ENCODE peak calls at places on chromosomes 3 and 15, in ten cellular contexts. N is substantia nigra; H is CD4-positive, alpha-beta T cell; G is amniotic stem cell; D is AG10803; T is stimulated activated CD8-positive, alpha-beta memory T cell treated with anti-CD3 and anti-CD28 coated beads, Interleukin-4, amount 100 ng/mL, for 24 hours; L is dorsolateral prefrontal cortex; C is cardiac muscle cell; S is Kasumi-1; U is NCI-H524 treated with DMSO at 0.1 percent for 48 hours. K is an unnamed sample.

GRCh38 chr3:120506076-120506827 is 55.5 kb upstream of the FSTL1 start:
- DNase-seq in N (no peak), H (no peak), G (no peak), D (peak), T (no peak), L (no peak), C (no peak), S (no peak), U (peak), K (no peak)

GRCh38 chr3:156396851-156397250 is 158.1 kb downstream of the SSR3 start:
- DNase-seq in N (no peak), H (no peak), G (no peak), D (peak), T (no peak), L (no peak), C (no peak), S (no peak), U (no peak), K (no peak)

GRCh38 chr3:127200086-127200691 is 7.3 kb downstream of the PRR23E start:
- DNase-seq in N (no peak), H (no peak), G (no peak), D (no peak), T (no peak), L (no peak), C (no peak), S (no peak), U (no peak), K (no peak)

GRCh38 chr3:172709776-172710708 is 825 bp downstream of the NCEH1 start:
- DNase-seq in N (no peak), H (no peak), G (peak), D (peak), T (no peak), L (peak), C (peak), S (peak), U (peak), K (peak)

GRCh38 chr3:173733029-173733652 is 335.6 kb downstream of the NLGN1 start:
- DNase-seq in N (no peak), H (no peak), G (no peak), D (peak), T (no peak), L (no peak), C (peak), S (peak), U (no peak), K (peak)

GRCh38 chr15:74906193-74906449 is 530 bp downstream of the FAM219B start:
- DNase-seq in N (peak), H (no peak), G (no peak), D (no peak), T (no peak), L (no peak), C (peak), S (no peak), U (no peak), K (peak)

GRCh38 chr3:151926956-151927355 is 53.5 kb downstream of the SUCNR1 start:
- DNase-seq in N (no peak), H (no peak), G (peak), D (peak), T (no peak), L (no peak), C (no peak), S (no peak), U (no peak), K (no peak)

GRCh38 chr3:71050521-71051258 is 532.8 kb downstream of the FOXP1 start:
- DNase-seq in N (no peak), H (no peak), G (no peak), D (peak), T (no peak), L (no peak), C (no peak), S (no peak), U (no peak), K (no peak)

GRCh38 chr3:40068647-40069046 is 240.9 kb upstream of the EIF1B start:
- DNase-seq in N (no peak), H (no peak), G (no peak), D (no peak), T (no peak), L (no peak), C (no peak), S (no peak), U (no peak), K (no peak)

GRCh38 chr3:85710490-85710889 is 751.7 kb downstream of the CADM2 start:
- DNase-seq in N (no peak), H (no peak), G (no peak), D (no peak), T (no peak), L (no peak), C (no peak), S (no peak), U (no peak), K (no peak)

GRCh38 chr15:65981837-65982696 is 112.8 kb downstream of the RAB11A start:
- DNase-seq in N (no peak), H (peak), G (no peak), D (no peak), T (peak), L (peak), C (peak), S (peak), U (no peak), K (peak)

GRCh38 chr3:35946857-35947514 is 307.7 kb downstream of the ARPP21 start:
- DNase-seq in N (no peak), H (no peak), G (no peak), D (no peak), T (no peak), L (no peak), C (no peak), S (no peak), U (no peak), K (no peak)

GRCh38 chr3:127162947-127163645 is 29.8 kb upstream of the PRR23E start:
- DNase-seq in N (no peak), H (no peak), G (no peak), D (no peak), T (no peak), L (no peak), C (peak), S (peak), U (no peak), K (no peak)

GRCh38 chr3:37630441-37630840 is 231.2 kb upstream of the CTDSPL start:
- DNase-seq in N (no peak), H (no peak), G (no peak), D (no peak), T (no peak), L (no peak), C (no peak), S (no peak), U (no peak), K (no peak)

GRCh38 chr3:15305366-15305844 is 27.0 kb downstream of the SH3BP5 start:
- DNase-seq in N (no peak), H (no peak), G (no peak), D (no peak), T (no peak), L (no peak), C (peak), S (no peak), U (no peak), K (no peak)

GRCh38 chr3:149992416-149993058 is 21.8 kb upstream of the PFN2 start:
- DNase-seq in N (no peak), H (no peak), G (no peak), D (no peak), T (no peak), L (no peak), C (no peak), S (no peak), U (no peak), K (no peak)

GRCh38 chr3:78497025-78497424 is 1270.8 kb downstream of the ROBO1 start:
- DNase-seq in N (no peak), H (no peak), G (no peak), D (no peak), T (no peak), L (no peak), C (peak), S (no peak), U (no peak), K (no peak)

GRCh38 chr3:32961189-32961715 is 9.8 kb downstream of the CCR4 start:
- DNase-seq in N (no peak), H (no peak), G (no peak), D (no peak), T (no peak), L (no peak), C (no peak), S (no peak), U (no peak), K (no peak)

GRCh38 chr3:52299815-52300611 is 12.4 kb downstream of the GLYCTK start:
- DNase-seq in N (no peak), H (no peak), G (no peak), D (no peak), T (no peak), L (no peak), C (peak), S (peak), U (peak), K (peak)

GRCh38 chr3:142087676-142088075 is 61.7 kb downstream of the TFDP2 start:
- DNase-seq in N (no peak), H (no peak), G (peak), D (peak), T (no peak), L (no peak), C (no peak), S (no peak), U (no peak), K (no peak)

GRCh38 chr3:44104668-44105321 is 136.9 kb upstream of the TOPAZ1 start:
- DNase-seq in N (no peak), H (no peak), G (peak), D (peak), T (peak), L (no peak), C (no peak), S (peak), U (no peak), K (no peak)

GRCh38 chr3:194840661-194841514 is 155.2 kb downstream of the FAM43A start:
- DNase-seq in N (no peak), H (no peak), G (no peak), D (no peak), T (no peak), L (no peak), C (no peak), S (no peak), U (no peak), K (no peak)

GRCh38 chr3:107994954-107995715 is 95.7 kb downstream of the CD47 start:
- DNase-seq in N (no peak), H (no peak), G (no peak), D (no peak), T (no peak), L (no peak), C (no peak), S (no peak), U (no peak), K (no peak)

GRCh38 chr15:62566248-62566647 is 401.2 kb upstream of the C2CD4B start:
- DNase-seq in N (no peak), H (no peak), G (no peak), D (peak), T (no peak), L (no peak), C (no peak), S (no peak), U (no peak), K (no peak)

GRCh38 chr15:45128971-45129639 is 574 bp downstream of the DUOXA1 start:
- DNase-seq in N (no peak), H (no peak), G (no peak), D (no peak), T (no peak), L (no peak), C (no peak), S (no peak), U (no peak), K (no peak)

GRCh38 chr3:40766396-40766795 is 241.6 kb downstream of the ZNF621 start:
- DNase-seq in N (no peak), H (no peak), G (no peak), D (no peak), T (no peak), L (no peak), C (no peak), S (no peak), U (no peak), K (no peak)

GRCh38 chr3:31288641-31289100 is 244.1 kb upstream of the STT3B start:
- DNase-seq in N (no peak), H (no peak), G (no peak), D (peak), T (no peak), L (peak), C (no peak), S (peak), U (no peak), K (no peak)

GRCh38 chr3:108623504-108623903 is 34.0 kb downstream of the DZIP3 start:
- DNase-seq in N (no peak), H (no peak), G (no peak), D (no peak), T (no peak), L (no peak), C (no peak), S (no peak), U (no peak), K (no peak)

GRCh38 chr3:128706171-128706570 is 19.8 kb upstream of the RAB7A start:
- DNase-seq in N (no peak), H (no peak), G (no peak), D (no peak), T (no peak), L (no peak), C (no peak), S (no peak), U (no peak), K (no peak)

GRCh38 chr3:49460956-49461355 is 9.1 kb upstream of the DAG1 start:
- DNase-seq in N (no peak), H (no peak), G (no peak), D (no peak), T (no peak), L (no peak), C (no peak), S (no peak), U (no peak), K (no peak)

GRCh38 chr3:162629372-162629771 is 1132.8 kb downstream of the OTOL1 start:
- DNase-seq in N (no peak), H (no peak), G (no peak), D (peak), T (no peak), L (no peak), C (no peak), S (no peak), U (no peak), K (no peak)

GRCh38 chr3:11096266-11097135 is 57.8 kb upstream of the HRH1 start:
- DNase-seq in N (no peak), H (no peak), G (peak), D (peak), T (peak), L (peak), C (peak), S (peak), U (peak), K (no peak)

GRCh38 chr3:63086190-63086589 is 191.9 kb upstream of the SYNPR start:
- DNase-seq in N (no peak), H (no peak), G (no peak), D (no peak), T (no peak), L (no peak), C (no peak), S (no peak), U (no peak), K (no peak)

GRCh38 chr3:25585361-25586166 is 79.1 kb downstream of the TOP2B start:
- DNase-seq in N (no peak), H (no peak), G (no peak), D (no peak), T (no peak), L (no peak), C (no peak), S (no peak), U (no peak), K (no peak)

GRCh38 chr3:102235679-102236078 is 199.1 kb upstream of the ZPLD1 start:
- DNase-seq in N (no peak), H (no peak), G (no peak), D (no peak), T (no peak), L (no peak), C (no peak), S (no peak), U (no peak), K (peak)

GRCh38 chr15:52178765-52179164 is 12.4 kb downstream of the GNB5 start:
- DNase-seq in N (no peak), H (no peak), G (no peak), D (no peak), T (no peak), L (no peak), C (no peak), S (no peak), U (no peak), K (no peak)

K was measured in OCI-LY7.